ENCODE peak calls at places on chromosomes 1 and 21, in seven cellular contexts. E is lower lobe of right lung; D is AG04449; K is astrocyte of the spinal cord; P is activated gamma-delta T cell treated with anti-CD3 and anti-CD28 coated beads, Interleukin-2, amount 50 U/mL, for 16 hours; Y is RWPE1; T is Karpas-422. L is an unnamed sample.
A peak's percentile ranks its signal among the peaks of the same experiment; 100 is the strongest.

GRCh38 chr1:61051455-61052392 is 30.6 kb upstream of the NFIA start:
- DNase-seq in P (no peak), K (peak; percentile 13), T (no peak), D (no peak), E (no peak), Y (no peak), L (no peak)

GRCh38 chr1:5970623-5971273 is 21.5 kb downstream of the NPHP4 start:
- DNase-seq in D (no peak), Y (no peak), P (no peak), K (no peak), T (no peak), E (no peak), L (no peak)

GRCh38 chr1:99548924-99549605 is 96.8 kb upstream of the PALMD start:
- DNase-seq in D (no peak), Y (no peak), K (peak; percentile 65), E (no peak), P (no peak), T (no peak), L (no peak)

GRCh38 chr1:228142616-228143203 is 2.6 kb downstream of the GUK1 start:
- DNase-seq in T (no peak), Y (no peak), K (no peak), P (no peak), E (no peak), D (no peak), L (no peak)

GRCh38 chr1:2127181-2128145 is 67.1 kb downstream of the FAAP20 start:
- DNase-seq in P (no peak), D (no peak), K (no peak), Y (no peak), T (no peak), E (peak; percentile 74), L (no peak)

GRCh38 chr1:20538227-20538626 is 14.1 kb upstream of the FAM43B start:
- DNase-seq in P (no peak), T (no peak), D (no peak), Y (no peak), E (no peak), K (no peak), L (no peak)

GRCh38 chr1:17629460-17629859 is 90.0 kb downstream of the ARHGEF10L start:
- DNase-seq in K (no peak), Y (no peak), P (no peak), E (no peak), T (no peak), D (no peak), L (no peak)

GRCh38 chr1:201535046-201535777 is 3.7 kb upstream of the NAV1 start:
- DNase-seq in K (peak; percentile 45), D (no peak), E (no peak), Y (no peak), P (no peak), T (peak; percentile 53), L (peak; percentile 40)

GRCh38 chr1:25572708-25573590 is 29.5 kb downstream of the LDLRAP1 start:
- DNase-seq in K (peak; percentile 47), D (no peak), P (peak; percentile 26), Y (peak; percentile 57), T (peak; percentile 81), E (no peak), L (peak; percentile 67)

GRCh38 chr1:204336642-204337041 is 23.1 kb downstream of the PLEKHA6 start:
- DNase-seq in P (no peak), D (no peak), K (no peak), E (no peak), Y (no peak), T (no peak), L (no peak)

GRCh38 chr1:213273546-213273945 is 222.5 kb downstream of the RPS6KC1 start:
- DNase-seq in E (no peak), P (no peak), Y (no peak), D (no peak), K (no peak), T (no peak), L (no peak)

GRCh38 chr21:46431448-46431847 is 27.2 kb upstream of the DIP2A start:
- DNase-seq in P (no peak), D (no peak), E (peak; percentile 46), Y (no peak), K (no peak), T (no peak), L (no peak)

GRCh38 chr1:9211291-9211811 is 23.2 kb upstream of the H6PD start:
- DNase-seq in Y (no peak), P (no peak), D (no peak), K (peak; percentile 97), T (no peak), E (no peak), L (no peak)

GRCh38 chr1:196034080-196034706 is 574.0 kb downstream of the KCNT2 start:
- DNase-seq in E (no peak), Y (no peak), T (no peak), K (peak; percentile 69), P (no peak), D (no peak), L (no peak)

GRCh38 chr1:41483960-41484844 is at the start of gene EDN2:
- DNase-seq in P (no peak), Y (peak; percentile 75), T (peak; percentile 67), D (no peak), E (peak; percentile 84), K (no peak), L (peak; percentile 71)